ENCODE peak calls at places on chromosomes 12 and 14, in nine cellular contexts. H is kidney; T is suprapubic skin; E is AG04450; A is thoracic aorta; D is cardiac muscle cell; I is CD8-positive, alpha-beta T cell; L is A549; W is GM23338. G is an unnamed sample.

GRCh38 chr12:24991209-24992049 is 42.5 kb upstream of the BCAT1 start:
- DNase-seq in H (no peak), T (no peak), I (no peak), L (peak; percentile 44), W (peak; percentile 82), E (peak; percentile 33), D (peak; percentile 66), A (no peak), G (no peak)

GRCh38 chr14:45610303-45610702 is 357.3 kb upstream of the MIS18BP1 start:
- DNase-seq in H (no peak), L (no peak), W (peak; percentile 21), I (no peak), E (no peak), D (no peak), A (no peak), T (no peak), G (no peak)

GRCh38 chr14:37899365-37899764 is 303.9 kb downstream of the TTC6 start:
- DNase-seq in E (no peak), H (peak; percentile 36), L (no peak), T (no peak), A (no peak), W (no peak), I (no peak), D (no peak), G (no peak)

GRCh38 chr14:59363545-59364226 is 101.5 kb downstream of the GPR135 start:
- DNase-seq in E (no peak), A (no peak), W (no peak), T (no peak), D (no peak), L (no peak), H (no peak), I (no peak), G (no peak)

GRCh38 chr12:5217936-5218335 is 174.3 kb downstream of the KCNA5 start:
- DNase-seq in L (no peak), H (no peak), W (no peak), E (no peak), I (no peak), T (no peak), D (no peak), A (no peak), G (no peak)

GRCh38 chr14:68968051-68968450 is 11.1 kb downstream of the ACTN1 start:
- DNase-seq in L (no peak), H (no peak), W (no peak), D (no peak), E (no peak), A (no peak), I (peak; percentile 69), T (no peak), G (no peak)

GRCh38 chr12:114919479-114919878 is 235.5 kb upstream of the TBX3 start:
- DNase-seq in A (no peak), T (no peak), E (no peak), I (no peak), D (no peak), H (no peak), W (no peak), L (no peak), G (no peak)

GRCh38 chr14:51093371-51094281 is 1.3 kb downstream of the TRIM9 start:
- DNase-seq in L (peak; percentile 76), W (peak; percentile 78), T (no peak), E (no peak), D (peak; percentile 21), A (no peak), I (peak; percentile 30), H (peak; percentile 75), G (no peak)

GRCh38 chr14:102774391-102775153 is 2.7 kb upstream of the TRAF3 start:
- DNase-seq in W (peak; percentile 85), A (no peak), H (peak; percentile 61), L (peak; percentile 86), E (no peak), T (no peak), I (peak; percentile 60), D (peak; percentile 83), G (no peak)

GRCh38 chr14:20379743-20380142 is 33.6 kb downstream of the TEP1 start:
- DNase-seq in L (no peak), I (no peak), D (no peak), H (no peak), A (no peak), W (no peak), E (no peak), T (no peak), G (no peak)

GRCh38 chr12:3538691-3539030 is 47.7 kb downstream of the PRMT8 start:
- DNase-seq in A (no peak), H (no peak), T (peak; percentile 55), L (no peak), I (no peak), D (no peak), W (no peak), E (no peak), G (no peak)

GRCh38 chr12:5535531-5535930 is 103.6 kb downstream of the NTF3 start:
- DNase-seq in T (no peak), D (no peak), A (no peak), L (no peak), E (no peak), I (no peak), W (no peak), H (no peak), G (no peak)

GRCh38 chr14:100883789-100884101 is 19.8 kb downstream of the RTL1 start:
- DNase-seq in W (no peak), H (peak; percentile 30), L (no peak), E (no peak), A (no peak), T (no peak), D (no peak), I (no peak), G (no peak)

GRCh38 chr14:91221270-91221669 is 23.2 kb downstream of the GPR68 start:
- DNase-seq in A (no peak), L (no peak), H (no peak), W (no peak), D (no peak), I (no peak), E (no peak), T (no peak), G (no peak)

GRCh38 chr12:127280393-127281275 is 986.3 kb upstream of the TMEM132C start:
- DNase-seq in D (peak; percentile 1), L (peak; percentile 3), I (peak; percentile 39), H (no peak), T (no peak), E (no peak), W (peak; percentile 76), A (no peak), G (no peak)

GRCh38 chr12:131205534-131205933 is 251.8 kb downstream of the ADGRD1 start:
- DNase-seq in H (peak; percentile 45), D (no peak), T (no peak), L (no peak), A (no peak), I (no peak), E (no peak), W (no peak), G (no peak)

GRCh38 chr12:57239587-57240068 is 10.1 kb downstream of the SHMT2 start:
- DNase-seq in L (no peak), I (no peak), H (no peak), D (no peak), W (peak; percentile 44), A (no peak), E (no peak), T (no peak), G (no peak)

GRCh38 chr14:91399868-91400640 is 17.6 kb downstream of the CCDC88C start:
- DNase-seq in L (no peak), E (no peak), I (no peak), H (no peak), A (no peak), W (peak; percentile 60), T (no peak), D (no peak), G (no peak)

GRCh38 chr14:94112513-94113060 is 2.1 kb downstream of the IFI27 start:
- DNase-seq in W (no peak), H (no peak), A (no peak), T (no peak), E (no peak), L (no peak), D (no peak), I (no peak), G (no peak)
- H3K4me3 ChIP-seq in W (no peak overlapping the region), H (peak overlapping the region; percentile 18), A (no peak overlapping the region), T (peak overlapping the region; percentile 35), E (no peak overlapping the region), L (no peak overlapping the region), D (no peak overlapping the region), I (no peak overlapping the region), G (no peak overlapping the region)

GRCh38 chr12:92496790-92497189 is 206.0 kb upstream of the PLEKHG7 start:
- DNase-seq in T (no peak), H (no peak), D (no peak), E (no peak), A (no peak), I (no peak), L (no peak), W (no peak), G (no peak)
- H3K27ac ChIP-seq in T (no peak overlapping the region), H (no peak overlapping the region), D (no peak overlapping the region), E (no peak overlapping the region), A (no peak overlapping the region), I (no peak overlapping the region), L (no peak overlapping the region), W (no peak overlapping the region), G (no peak overlapping the region)

DNA sequence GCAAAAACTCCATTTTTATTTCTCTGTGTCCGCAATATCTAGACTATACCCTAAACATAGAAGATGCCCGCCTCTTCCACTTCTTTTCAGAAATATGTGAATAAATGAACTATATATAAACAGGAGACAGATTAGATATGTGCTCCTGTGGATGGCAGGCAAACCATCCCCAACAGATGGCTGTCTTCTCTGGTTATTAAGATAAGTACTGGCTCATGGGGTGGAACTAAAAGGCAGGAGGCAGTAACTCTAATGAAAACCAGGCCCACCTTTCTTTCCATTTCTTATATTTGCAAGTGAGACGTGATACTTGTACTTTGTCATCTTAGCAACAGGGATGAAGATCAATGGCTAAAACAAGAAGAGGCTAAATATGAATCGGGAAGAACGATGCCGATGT is 20.2 kb downstream of the E2F7 start:
- DNase-seq in E (no peak), W (no peak), A (no peak), L (no peak), D (no peak), T (no peak), I (no peak), H (no peak), G (no peak)
- TF ChIP-seq CTCF in E (no peak), W (no peak), A (no peak), L (no peak), D (no peak), T (no peak), I (no peak), H (no peak), G (no peak)

DNA sequence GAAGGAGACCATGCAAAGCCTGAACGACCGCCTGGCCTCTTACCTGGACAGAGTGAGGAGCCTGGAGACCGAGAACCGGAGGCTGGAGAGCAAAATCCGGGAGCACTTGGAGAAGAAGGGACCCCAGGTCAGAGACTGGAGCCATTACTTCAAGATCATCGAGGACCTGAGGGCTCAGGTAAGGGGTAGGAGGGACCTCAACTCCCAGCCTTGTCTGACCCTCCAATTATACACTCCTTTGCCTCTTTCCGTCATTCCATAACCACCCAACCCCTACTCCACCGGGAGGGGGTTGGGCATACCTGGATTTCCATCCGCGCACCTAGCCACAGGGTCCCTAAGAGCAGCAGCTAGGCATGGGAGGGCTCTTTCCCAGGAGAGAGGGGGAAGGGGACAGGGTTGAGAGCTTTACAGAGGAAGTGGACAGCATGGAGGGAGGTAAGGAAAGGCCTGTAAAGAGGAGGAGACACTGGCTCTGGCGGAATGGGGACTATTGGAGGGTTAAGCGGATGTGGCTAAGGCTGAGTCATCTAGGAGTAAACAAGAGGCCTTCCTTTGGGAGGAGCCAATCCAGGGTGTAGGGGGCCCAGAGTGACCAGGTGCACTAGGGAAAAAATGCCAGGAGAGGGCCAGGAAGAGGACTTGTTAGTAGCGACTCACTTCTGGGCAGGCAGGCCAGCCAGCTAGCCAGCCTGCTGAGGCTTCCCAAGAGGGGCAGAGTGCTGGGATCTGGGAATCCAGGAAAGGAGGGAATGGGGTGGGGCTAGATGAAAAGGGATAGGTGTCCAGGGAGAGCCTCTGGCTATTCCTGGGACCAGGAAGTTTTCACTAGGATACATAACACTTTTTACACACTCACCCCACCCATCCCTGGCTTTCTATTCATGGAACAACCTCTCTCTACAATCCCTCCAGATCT is 754 bp downstream of the KRT18 start:
- DNase-seq in A (no peak), D (peak; percentile 94), I (no peak), H (peak; percentile 82), T (no peak), W (peak; percentile 85), L (peak; percentile 87), E (peak; percentile 73), G (no peak)
- H3K4me3 ChIP-seq in A (peak overlapping the region; percentile 74), D (peak overlapping the region; percentile 86), I (peak overlapping the region; percentile 66), H (peak overlapping the region; percentile 68), T (peak overlapping the region; percentile 56), W (peak overlapping the region; percentile 86), L (peak overlapping the region; percentile 91), E (peak overlapping the region; percentile 74), G (peak overlapping the region; percentile 38)

G was measured in tibial artery.